ENCODE peak calls at places on chromosomes 5 and 9, in seven cellular contexts. R is AG04450, F is IMR-90, X is psoas muscle, Z is Panc1, G is NB4, A is Peyer's patch. Y is an unnamed sample.

GRCh38 chr5:34447424-34447823 is 208.7 kb upstream of the RAI14 start:
- DNase-seq in R (no peak), F (no peak), X (no peak), Z (no peak), G (no peak), A (no peak), Y (no peak)

GRCh38 chr5:9557696-9558095 is 11.8 kb upstream of the SEMA5A start:
- DNase-seq in R (peak), F (peak), X (no peak), Z (no peak), G (no peak), A (no peak), Y (peak)

GRCh38 chr5:111704452-111705085 is 52.4 kb downstream of the NREP start:
- DNase-seq in R (no peak), F (no peak), X (no peak), Z (no peak), G (peak), A (no peak), Y (no peak)

GRCh38 chr5:103271570-103272289 is 13.2 kb downstream of the MACIR start:
- DNase-seq in R (no peak), F (peak), X (no peak), Z (no peak), G (no peak), A (no peak), Y (no peak)

GRCh38 chr5:99763021-99763814 is 772.0 kb upstream of the FAM174A start:
- DNase-seq in R (no peak), F (no peak), X (no peak), Z (no peak), G (no peak), A (no peak), Y (no peak)

GRCh38 chr5:39466804-39467203 is 42.0 kb upstream of the DAB2 start:
- DNase-seq in R (no peak), F (no peak), X (no peak), Z (no peak), G (no peak), A (no peak), Y (no peak)

GRCh38 chr5:15500326-15500958 is 462 bp downstream of the FBXL7 start:
- DNase-seq in R (no peak), F (peak), X (peak), Z (no peak), G (no peak), A (peak), Y (peak)

GRCh38 chr5:172410160-172410559 is 44.2 kb downstream of the SH3PXD2B start:
- DNase-seq in R (no peak), F (peak), X (no peak), Z (no peak), G (peak), A (no peak), Y (peak)

GRCh38 chr9:18689881-18690280 is 215.9 kb downstream of the ADAMTSL1 start:
- DNase-seq in R (no peak), F (peak), X (no peak), Z (no peak), G (no peak), A (no peak), Y (no peak)

GRCh38 chr5:55925677-55926076 is 69.1 kb downstream of the IL6ST start:
- DNase-seq in R (no peak), F (no peak), X (no peak), Z (no peak), G (no peak), A (no peak), Y (no peak)

GRCh38 chr5:143084452-143084851 is 314.3 kb downstream of the ARHGAP26 start:
- DNase-seq in R (no peak), F (no peak), X (no peak), Z (no peak), G (no peak), A (no peak), Y (no peak)

GRCh38 chr5:176769911-176770310 is 40.4 kb upstream of the UNC5A start:
- DNase-seq in R (no peak), F (no peak), X (no peak), Z (no peak), G (no peak), A (no peak), Y (no peak)

GRCh38 chr5:10505517-10506095 is 58.3 kb upstream of the ANKRD33B start:
- DNase-seq in R (no peak), F (no peak), X (no peak), Z (no peak), G (peak), A (no peak), Y (no peak)

GRCh38 chr9:35680331-35681105 is 6.8 kb downstream of the CA9 start:
- DNase-seq in R (no peak), F (peak), X (no peak), Z (no peak), G (peak), A (no peak), Y (peak)

GRCh38 chr5:151092750-151093149 is 11.9 kb upstream of the TNIP1 start:
- DNase-seq in R (no peak), F (peak), X (peak), Z (no peak), G (peak), A (peak), Y (peak)

GRCh38 chr9:92764381-92764987 is at the start of gene BICD2:
- DNase-seq in R (no peak), F (no peak), X (no peak), Z (no peak), G (no peak), A (peak), Y (no peak)

GRCh38 chr9:113548221-113549041 is 84.9 kb downstream of the RGS3 start:
- DNase-seq in R (no peak), F (no peak), X (peak), Z (no peak), G (peak), A (no peak), Y (peak)

GRCh38 chr5:173204185-173204979 is 30.6 kb downstream of the NKX2-5 start:
- DNase-seq in R (no peak), F (peak), X (no peak), Z (peak), G (peak), A (no peak), Y (peak)

GRCh38 chr5:161385080-161385479 is 161.4 kb downstream of the GABRB2 start:
- DNase-seq in R (no peak), F (no peak), X (no peak), Z (no peak), G (no peak), A (no peak), Y (no peak)

GRCh38 chr9:130186839-130187522 is 14.8 kb downstream of the NCS1 start:
- DNase-seq in R (no peak), F (peak), X (peak), Z (peak), G (peak), A (peak), Y (peak)

GRCh38 chr5:178108966-178109365 is 4.4 kb upstream of the N4BP3 start:
- DNase-seq in R (no peak), F (no peak), X (no peak), Z (no peak), G (peak), A (peak), Y (no peak)

GRCh38 chr5:14581891-14582796 is 552 bp downstream of the OTULINL start:
- DNase-seq in R (no peak), F (no peak), X (peak), Z (no peak), G (peak), A (peak), Y (no peak)

GRCh38 chr5:150082364-150082763 is 4.0 kb downstream of the CSF1R start:
- DNase-seq in R (no peak), F (no peak), X (no peak), Z (no peak), G (peak), A (no peak), Y (no peak)

GRCh38 chr5:113917997-113918396 is 404.5 kb downstream of the YTHDC2 start:
- DNase-seq in R (no peak), F (no peak), X (no peak), Z (no peak), G (no peak), A (no peak), Y (no peak)

GRCh38 chr5:56735845-56736641 is 79.3 kb upstream of the MAP3K1 start:
- DNase-seq in R (no peak), F (no peak), X (no peak), Z (no peak), G (peak), A (no peak), Y (peak)

GRCh38 chr5:149615976-149616375 is 34.7 kb downstream of the ARHGEF37 start:
- DNase-seq in R (no peak), F (no peak), X (no peak), Z (no peak), G (no peak), A (no peak), Y (peak)

GRCh38 chr5:54638090-54638489 is 120.5 kb downstream of the SNX18 start:
- DNase-seq in R (no peak), F (no peak), X (no peak), Z (no peak), G (no peak), A (no peak), Y (no peak)

GRCh38 chr5:152389209-152389608 is 15.9 kb downstream of the NMUR2 start:
- DNase-seq in R (no peak), F (peak), X (no peak), Z (no peak), G (no peak), A (no peak), Y (no peak)

GRCh38 chr5:111058064-111058463 is 13.4 kb upstream of the TSLP start:
- DNase-seq in R (no peak), F (no peak), X (no peak), Z (no peak), G (no peak), A (no peak), Y (no peak)

GRCh38 chr9:105633373-105633772 is 28.9 kb upstream of the TAL2 start:
- DNase-seq in R (no peak), F (no peak), X (no peak), Z (no peak), G (no peak), A (no peak), Y (no peak)

GRCh38 chr5:158120760-158121159 is 261.8 kb upstream of the CLINT1 start:
- DNase-seq in R (no peak), F (no peak), X (no peak), Z (no peak), G (no peak), A (no peak), Y (no peak)

GRCh38 chr9:77651203-77651602 is 3.1 kb upstream of the GNA14 start:
- DNase-seq in R (no peak), F (no peak), X (no peak), Z (no peak), G (no peak), A (no peak), Y (no peak)

GRCh38 chr5:58335518-58335917 is 124.4 kb downstream of the PLK2 start:
- DNase-seq in R (no peak), F (peak), X (no peak), Z (no peak), G (no peak), A (no peak), Y (peak)

DNA sequence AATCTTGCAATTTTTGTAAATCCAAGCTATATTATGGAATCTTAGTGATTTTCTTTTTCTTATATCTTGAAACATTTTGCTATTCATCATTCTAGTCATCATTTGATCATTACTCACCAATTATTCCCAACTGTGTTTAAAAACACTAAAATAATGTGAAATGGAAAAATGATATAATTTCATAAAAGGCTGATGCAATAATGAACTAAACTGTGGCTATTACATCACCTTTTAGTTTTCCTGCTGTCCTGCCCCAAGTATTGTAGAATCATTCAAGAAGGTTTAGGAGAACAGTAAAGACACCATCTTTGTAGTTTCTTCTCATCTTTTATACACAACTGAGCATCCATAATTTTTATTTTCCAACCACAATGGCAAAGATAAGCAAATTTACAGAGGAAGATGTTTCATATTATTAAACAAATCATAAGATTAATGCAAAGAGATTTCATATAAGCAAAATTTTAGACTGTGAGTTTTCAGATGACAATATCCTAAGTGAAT is 431.0 kb upstream of the SLC30A5 start:
- DNase-seq in R (no peak), F (no peak), X (no peak), Z (no peak), G (no peak), A (no peak), Y (no peak)
- H3K4me3 ChIP-seq in R (no peak), F (no peak), X (no peak), Z (no peak), G (no peak), A (no peak), Y (no peak)

GRCh38 chr9:99106044-99106375 is 1.1 kb downstream of the TGFBR1 start:
- DNase-seq in R (no peak), F (no peak), X (no peak), Z (no peak), G (no peak), A (no peak), Y (no peak)

GRCh38 chr9:99103505-99103904 is 1.4 kb upstream of the TGFBR1 start:
- DNase-seq in R (no peak), F (peak), X (no peak), Z (no peak), G (no peak), A (no peak), Y (peak)

GRCh38 chr9:99105152-99106043 is 485 bp downstream of the TGFBR1 start:
- DNase-seq in R (no peak), F (peak), X (peak), Z (no peak), G (peak), A (peak), Y (peak)

GRCh38 chr9:99103909-99104458 is 929 bp upstream of the TGFBR1 start:
- DNase-seq in R (no peak), F (peak), X (no peak), Z (no peak), G (no peak), A (peak), Y (peak)

GRCh38 chr9:99104459-99105151 is at the start of gene TGFBR1:
- DNase-seq in R (no peak), F (peak), X (peak), Z (peak), G (peak), A (peak), Y (peak)
- TF ChIP-seq CTCF in R (peak), F (no peak), X (peak), Z (no peak), G (no peak), A (peak), Y (peak)

GRCh38 chr9:87122947-87123685 is 175.8 kb upstream of the GAS1 start:
- DNase-seq in R (no peak), F (peak), X (no peak), Z (no peak), G (no peak), A (no peak), Y (peak)

GRCh38 chr9:87127543-87127942 is 180.2 kb upstream of the GAS1 start:
- DNase-seq in R (no peak), F (no peak), X (no peak), Z (no peak), G (no peak), A (no peak), Y (no peak)

GRCh38 chr9:87128008-87128623 is 180.8 kb upstream of the GAS1 start:
- DNase-seq in R (no peak), F (no peak), X (no peak), Z (no peak), G (no peak), A (no peak), Y (peak)

GRCh38 chr9:87123830-87124229 is 176.5 kb upstream of the GAS1 start:
- DNase-seq in R (no peak), F (no peak), X (no peak), Z (no peak), G (no peak), A (no peak), Y (no peak)

GRCh38 chr9:87125819-87126218 is 178.5 kb upstream of the GAS1 start:
- DNase-seq in R (no peak), F (no peak), X (no peak), Z (no peak), G (no peak), A (no peak), Y (no peak)
- H3K4me3 ChIP-seq in R (no peak), F (no peak), X (no peak), Z (no peak), G (no peak), A (no peak), Y (no peak)

GRCh38 chr5:132283423-132284043 is 10.7 kb upstream of the SLC22A4 start:
- DNase-seq in R (no peak), F (peak), X (no peak), Z (no peak), G (peak), A (no peak), Y (peak)
- TF ChIP-seq CTCF in R (peak), F (peak), X (peak), Z (peak), G (peak), A (peak), Y (peak)

GRCh38 chr9:128218172-128218517 is 15.0 kb downstream of the DNM1 start:
- DNase-seq in R (no peak), F (no peak), X (no peak), Z (no peak), G (no peak), A (no peak), Y (no peak)
- H3K4me3 ChIP-seq in R (no peak), F (no peak), X (peak), Z (peak), G (no peak), A (peak), Y (peak)

DNA sequence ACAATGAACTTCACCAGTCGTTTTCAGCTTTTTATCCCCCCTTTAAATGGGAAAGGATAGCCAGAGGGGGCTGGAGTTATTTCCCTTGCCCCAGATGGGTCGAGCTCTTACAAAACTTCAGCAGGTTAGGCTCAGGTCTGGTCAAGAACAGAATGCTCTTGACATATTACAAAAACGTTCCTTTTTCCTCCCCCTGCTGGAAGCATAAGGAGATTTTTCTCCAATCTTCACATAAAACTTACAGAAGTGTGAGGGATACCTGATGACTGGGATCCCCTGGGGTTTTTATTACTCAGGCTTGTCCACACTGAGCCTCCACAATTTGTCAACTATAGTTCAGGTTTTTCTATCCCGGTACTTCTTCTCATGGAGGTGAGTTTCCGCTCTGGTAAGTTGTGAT is 60.8 kb downstream of the CSF2 start:
- DNase-seq in R (no peak), F (peak), X (no peak), Z (no peak), G (peak), A (no peak), Y (peak)
- TF ChIP-seq CTCF in R (peak), F (peak), X (peak), Z (peak), G (no peak), A (no peak), Y (peak)

DNA sequence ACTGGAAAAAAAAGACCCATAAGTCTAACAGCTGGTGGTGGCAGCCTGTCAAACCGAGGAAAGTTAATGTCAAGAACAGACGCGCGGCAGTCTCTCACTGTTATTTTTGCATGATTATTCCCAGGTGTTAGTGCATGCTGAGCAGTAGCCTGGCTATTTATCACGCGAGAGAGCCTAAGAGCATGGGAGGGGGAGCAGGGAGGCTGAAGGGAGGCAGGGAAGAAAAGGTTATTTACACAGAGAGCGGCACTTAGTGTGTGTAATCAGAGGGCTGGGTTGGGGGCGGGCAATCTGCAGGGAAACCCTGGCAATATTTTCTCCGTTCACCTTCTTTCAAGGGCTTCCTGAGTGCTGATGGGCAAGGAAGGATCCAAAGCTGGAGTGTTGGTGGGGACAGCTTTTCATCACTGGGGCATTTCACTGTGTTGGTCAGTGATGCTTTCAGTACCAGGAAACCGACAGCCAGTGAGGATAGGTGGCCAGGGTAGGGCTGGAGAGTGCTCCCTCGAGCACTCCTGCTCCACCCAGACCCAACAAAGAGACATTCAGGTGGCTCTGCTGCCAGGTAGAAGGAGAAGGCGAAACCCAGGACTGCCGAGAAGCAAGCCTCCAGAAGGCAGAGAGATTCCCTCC is 39.6 kb downstream of the ZNF608 start:
- DNase-seq in R (peak), F (peak), X (no peak), Z (no peak), G (no peak), A (no peak), Y (no peak)
- H3K4me3 ChIP-seq in R (no peak), F (no peak), X (no peak), Z (no peak), G (no peak), A (no peak), Y (no peak)

GRCh38 chr5:53017794-53018391 is 28.7 kb downstream of the ITGA2 start:
- DNase-seq in R (no peak), F (no peak), X (no peak), Z (no peak), G (no peak), A (no peak), Y (no peak)

GRCh38 chr5:53023969-53024368 is 34.8 kb downstream of the ITGA2 start:
- DNase-seq in R (no peak), F (peak), X (no peak), Z (no peak), G (peak), A (no peak), Y (peak)

GRCh38 chr5:53022889-53023511 is 33.8 kb downstream of the ITGA2 start:
- DNase-seq in R (no peak), F (no peak), X (no peak), Z (no peak), G (no peak), A (no peak), Y (no peak)

GRCh38 chr5:53017383-53017782 is 28.2 kb downstream of the ITGA2 start:
- DNase-seq in R (no peak), F (no peak), X (no peak), Z (no peak), G (no peak), A (peak), Y (no peak)

GRCh38 chr5:53019320-53019719 is 30.2 kb downstream of the ITGA2 start:
- DNase-seq in R (no peak), F (peak), X (no peak), Z (no peak), G (no peak), A (no peak), Y (peak)
- TF ChIP-seq CTCF in R (peak), F (peak), X (no peak), Z (no peak), G (no peak), A (no peak), Y (no peak)

DNA sequence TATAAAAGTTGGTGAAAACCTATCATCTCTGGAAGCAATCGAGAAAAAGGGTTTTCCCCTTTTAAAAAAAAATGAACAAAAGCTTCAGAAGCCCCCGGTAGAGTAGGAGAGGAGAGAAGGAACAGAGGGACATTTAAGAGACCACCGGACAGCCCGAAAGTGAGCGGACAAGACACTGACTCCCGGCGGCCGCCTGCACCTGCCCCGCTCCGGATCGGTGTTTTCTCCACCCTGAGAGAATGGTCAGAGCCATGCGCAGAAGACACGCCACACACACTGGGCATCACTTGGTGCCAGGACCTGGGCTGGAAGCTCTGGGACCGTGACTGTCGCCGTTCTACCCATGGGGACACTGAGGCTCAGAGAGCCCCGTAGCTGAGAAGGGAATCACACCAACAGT is 61.6 kb upstream of the SARDH start:
- DNase-seq in R (no peak), F (no peak), X (no peak), Z (no peak), G (no peak), A (no peak), Y (no peak)
- H3K4me3 ChIP-seq in R (no peak), F (no peak), X (no peak), Z (no peak), G (no peak), A (no peak), Y (no peak)

Y was measured in fibroblast of villous mesenchyme.